ENCODE peak calls at places on chromosomes 16 and 17, in ten cellular contexts. G is CD8-positive, alpha-beta memory T cell; I is prostate gland; J is heart right ventricle; P is thyroid gland; U is effector memory CD4-positive, alpha-beta T cell; M is trophoblast cell; Q is mucosa of descending colon; C is osteoblast; R is A549. H is an unnamed sample. For H3K4me1, the result is how much of the 10 kb centered on the place peaks cover.

GRCh38 chr17:78422872-78423588 is 44.6 kb downstream of the PGS1 start:
- DNase-seq in I (no peak), R (no peak), U (no peak), Q (no peak), J (no peak), G (no peak), C (no peak), P (no peak), M (no peak), H (no peak)

GRCh38 chr17:76515291-76515949 is 14.2 kb upstream of the RHBDF2 start:
- DNase-seq in J (peak), R (no peak), M (peak), P (peak), C (peak), U (peak), Q (peak), I (peak), G (peak), H (no peak)

GRCh38 chr16:1538804-1539520 is 5.5 kb downstream of the TMEM204 start:
- DNase-seq in P (no peak), U (no peak), Q (no peak), R (no peak), C (peak), J (no peak), M (no peak), I (no peak), G (peak), H (peak)

GRCh38 chr16:56833243-56833970 is 31.6 kb upstream of the SLC12A3 start:
- DNase-seq in R (no peak), U (no peak), Q (no peak), G (no peak), P (no peak), M (no peak), C (no peak), J (no peak), I (no peak), H (no peak)

GRCh38 chr16:19659554-19659953 is 58.5 kb downstream of the KNOP1 start:
- DNase-seq in C (no peak), I (no peak), R (no peak), U (no peak), J (no peak), M (no peak), Q (peak), G (no peak), P (no peak), H (no peak)

GRCh38 chr16:9199312-9199711 is 107.9 kb downstream of the HAPSTR1 start:
- DNase-seq in G (no peak), C (no peak), M (no peak), U (no peak), R (no peak), P (no peak), J (peak), I (no peak), Q (no peak), H (no peak)

GRCh38 chr17:43984521-43984920 is 19.9 kb upstream of the NAGS start:
- DNase-seq in I (no peak), J (no peak), G (no peak), M (no peak), P (no peak), C (no peak), U (no peak), Q (no peak), R (no peak), H (no peak)

GRCh38 chr17:28173801-28174200 is 131.3 kb downstream of the NLK start:
- DNase-seq in R (no peak), P (no peak), M (no peak), U (no peak), I (no peak), J (no peak), G (no peak), Q (no peak), C (no peak), H (no peak)

GRCh38 chr17:56939869-56940484 is 20.9 kb downstream of the COIL start:
- DNase-seq in G (no peak), J (no peak), C (peak), Q (no peak), R (peak), I (no peak), P (no peak), U (no peak), M (peak), H (no peak)

GRCh38 chr17:42677012-42677857 is 441 bp upstream of the PLEKHH3 start:
- DNase-seq in M (peak), C (peak), J (peak), R (peak), U (peak), G (peak), I (peak), Q (peak), P (peak), H (peak)

GRCh38 chr17:42675348-42675983 is 1.3 kb downstream of the PLEKHH3 start:
- DNase-seq in Q (no peak), I (peak), J (peak), R (no peak), G (no peak), C (peak), P (peak), U (no peak), M (no peak), H (peak)

GRCh38 chr17:42676424-42677011 is at the start of gene PLEKHH3:
- DNase-seq in Q (no peak), G (peak), R (no peak), I (no peak), U (no peak), J (no peak), M (no peak), C (no peak), P (no peak), H (no peak)

GRCh38 chr17:42674755-42675347 is 1.9 kb downstream of the PLEKHH3 start:
- DNase-seq in Q (no peak), R (no peak), M (no peak), G (no peak), U (no peak), J (peak), C (peak), P (peak), I (peak), H (no peak)

DNA sequence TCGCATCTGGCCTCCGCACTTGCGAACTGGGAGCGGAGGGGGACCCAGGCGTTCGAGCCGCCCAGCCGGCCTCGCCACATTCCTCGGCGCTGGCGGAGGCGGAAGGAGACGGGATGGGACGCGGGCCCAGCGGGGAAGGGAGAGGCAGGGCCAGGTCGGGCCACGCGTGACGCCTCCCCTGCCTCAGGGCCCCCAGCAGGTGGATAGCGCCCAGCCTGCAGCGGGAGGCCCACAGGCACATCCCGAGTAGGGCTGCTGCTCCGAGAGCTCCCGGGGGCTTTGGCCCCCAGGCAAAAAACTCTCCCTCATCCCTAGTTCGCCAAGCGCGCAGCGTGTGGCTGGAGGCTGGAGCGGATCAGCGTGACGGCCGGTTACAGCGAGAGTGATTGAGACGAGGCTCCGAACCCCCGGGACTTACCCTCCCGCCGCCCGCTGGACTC is 790 bp downstream of the PLEKHH3 start:
- DNase-seq in U (no peak), M (peak), J (peak), I (peak), G (no peak), R (peak), Q (peak), P (peak), C (peak), H (peak)
- H3K4me1 ChIP-seq in U (half or more), M (under half), J (half or more), I (under half), G (half or more), R (under half), Q (half or more), P (under half), C (under half), H (half or more)

GRCh38 chr17:80792373-80792781 is 199.3 kb upstream of the CHMP6 start:
- DNase-seq in C (no peak), I (no peak), Q (no peak), G (no peak), P (no peak), J (no peak), U (no peak), R (peak), M (no peak), H (no peak)

GRCh38 chr17:80795090-80795609 is 196.5 kb upstream of the CHMP6 start:
- DNase-seq in Q (no peak), C (no peak), P (no peak), M (no peak), G (no peak), I (no peak), J (no peak), U (no peak), R (no peak), H (no peak)

GRCh38 chr17:80793421-80793820 is 198.2 kb upstream of the CHMP6 start:
- DNase-seq in Q (no peak), U (no peak), R (no peak), P (no peak), M (no peak), G (no peak), C (no peak), J (no peak), I (no peak), H (no peak)

GRCh38 chr17:80794281-80795089 is 197.2 kb upstream of the CHMP6 start:
- DNase-seq in I (no peak), Q (no peak), G (no peak), P (no peak), M (no peak), R (no peak), U (no peak), C (no peak), J (no peak), H (no peak)

GRCh38 chr17:80793851-80794267 is 197.8 kb upstream of the CHMP6 start:
- DNase-seq in Q (no peak), M (no peak), R (no peak), I (no peak), J (no peak), G (no peak), P (no peak), C (peak), U (no peak), H (no peak)
- H3K4me1 ChIP-seq in Q (under half), M (under half), R (half or more), I (under half), J (under half), G (under half), P (under half), C (under half), U (under half), H (under half)

DNA sequence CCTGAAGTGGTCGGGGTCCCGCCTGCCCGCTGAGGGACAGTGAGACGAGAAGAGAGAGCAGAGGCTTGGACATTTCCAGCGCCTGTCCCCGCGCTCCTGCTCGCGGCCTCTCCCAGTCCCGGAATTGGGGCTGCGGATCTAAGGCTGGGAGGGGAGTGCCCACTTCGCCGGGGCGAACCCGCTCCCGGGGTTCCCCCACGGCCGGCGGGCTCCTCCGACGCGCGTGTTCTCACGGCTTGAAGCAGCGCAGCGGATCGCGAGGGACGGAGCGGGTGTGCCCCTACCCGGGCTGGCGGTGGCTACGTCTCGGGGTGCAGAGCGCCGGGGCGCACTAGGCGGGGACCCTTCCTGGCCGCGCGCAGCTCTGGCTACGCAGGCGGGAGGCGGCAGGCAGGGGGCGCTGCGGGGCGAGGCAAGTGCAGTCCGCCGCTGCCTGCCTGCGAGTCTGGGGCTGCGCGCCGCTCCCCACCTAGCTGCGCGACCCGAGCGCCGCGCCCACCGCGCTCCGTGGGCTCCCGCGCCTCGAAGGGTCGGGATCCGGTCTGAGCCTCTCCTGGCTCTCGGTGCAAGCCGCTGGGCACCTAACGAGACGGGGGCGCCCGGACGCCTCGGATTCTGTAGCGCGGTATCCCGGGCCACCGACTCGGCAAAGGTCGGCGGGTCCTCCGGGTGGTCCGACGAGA is 1.2 kb downstream of the NGFR start:
- DNase-seq in Q (peak), R (peak), U (peak), M (peak), J (peak), G (peak), C (peak), P (peak), I (peak), H (peak)
- H3K4me1 ChIP-seq in Q (under half), R (under half), U (under half), M (under half), J (under half), G (under half), C (under half), P (under half), I (under half), H (under half)

GRCh38 chr17:58047751-58048150 is 35.5 kb upstream of the DYNLL2 start:
- DNase-seq in I (no peak), P (no peak), R (no peak), M (no peak), Q (no peak), C (peak), G (no peak), J (no peak), U (no peak), H (no peak)
- H3K4me1 ChIP-seq in I (under half), P (under half), R (under half), M (under half), Q (under half), C (under half), G (under half), J (under half), U (under half), H (under half)

DNA sequence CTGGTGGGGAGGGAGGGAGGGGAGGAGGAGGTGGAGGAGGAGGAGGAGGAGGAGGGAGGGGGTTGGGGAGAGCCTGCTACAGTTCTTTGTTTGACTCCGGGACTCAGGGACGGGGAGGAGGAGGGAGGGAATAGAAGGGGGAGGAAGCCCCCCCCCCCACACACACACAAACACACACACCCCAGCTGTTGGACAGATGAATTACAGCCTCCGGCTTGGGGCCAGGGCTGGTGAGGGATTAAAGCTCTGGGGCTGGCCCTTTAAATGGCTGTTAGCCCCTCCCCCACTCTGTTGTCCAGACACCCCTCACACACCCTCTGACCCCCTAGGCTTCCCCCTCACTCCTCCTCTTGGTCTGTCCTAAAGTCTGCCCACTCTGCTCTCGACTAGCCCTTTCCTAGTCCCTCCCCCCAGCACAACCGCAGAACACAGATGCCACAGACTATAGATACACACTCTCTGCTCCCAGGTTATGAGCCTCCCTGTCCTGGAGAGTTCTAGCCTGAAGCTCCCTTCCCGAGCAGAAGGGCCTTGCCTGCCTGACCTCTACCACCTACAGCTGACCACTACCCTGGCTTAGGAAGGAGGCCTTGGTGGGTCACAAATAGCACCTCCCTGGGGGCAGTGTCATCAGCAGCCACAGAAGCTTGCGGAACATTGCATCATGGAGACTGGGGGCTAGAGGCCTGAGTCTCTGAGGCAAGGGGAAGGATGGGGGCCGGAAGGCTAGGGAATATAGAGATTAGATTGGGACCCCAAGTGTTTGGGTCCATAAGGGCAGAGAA is 4.5 kb downstream of the KDM6B start:
- DNase-seq in J (no peak), P (peak), I (no peak), G (no peak), Q (peak), M (peak), C (no peak), U (no peak), R (no peak), H (no peak)
- H3K4me1 ChIP-seq in J (under half), P (under half), I (under half), G (half or more), Q (half or more), M (under half), C (under half), U (half or more), R (under half), H (half or more)

DNA sequence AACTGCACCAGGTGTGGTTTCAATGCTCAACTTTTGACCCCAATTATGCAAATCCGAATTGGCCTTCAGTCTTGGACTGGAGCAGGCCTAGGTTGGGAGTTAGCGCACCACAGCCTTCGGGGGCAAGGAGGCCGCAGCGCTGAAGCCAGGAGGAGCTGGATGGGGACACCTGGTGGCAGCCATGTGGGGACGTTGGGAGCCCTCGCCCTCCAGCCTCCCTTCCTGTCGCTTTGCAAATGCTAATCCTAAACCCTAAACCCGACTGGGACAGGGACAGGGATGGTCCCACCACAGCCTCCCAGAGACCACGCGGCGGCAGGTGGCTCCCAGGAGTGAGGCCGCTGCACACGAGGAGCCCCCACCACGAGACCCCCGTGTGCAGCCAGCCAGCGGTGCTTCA is 58.7 kb downstream of the KLHDC4 start:
- DNase-seq in U (no peak), M (no peak), R (no peak), I (no peak), C (no peak), P (no peak), Q (no peak), J (no peak), G (no peak), H (peak)
- H3K4me1 ChIP-seq in U (under half), M (under half), R (under half), I (under half), C (under half), P (under half), Q (under half), J (under half), G (under half), H (under half)

GRCh38 chr16:89491238-89491869 is 993 bp upstream of the ANKRD11 start:
- DNase-seq in G (no peak), U (no peak), P (no peak), Q (no peak), C (peak), R (peak), M (peak), J (no peak), I (no peak), H (no peak)
- H3K4me1 ChIP-seq in G (under half), U (under half), P (under half), Q (under half), C (under half), R (under half), M (under half), J (under half), I (under half), H (under half)

GRCh38 chr16:81790277-81790676 is 11.2 kb downstream of the PLCG2 start:
- DNase-seq in R (no peak), U (no peak), P (no peak), I (no peak), M (no peak), J (no peak), C (no peak), Q (no peak), G (no peak), H (no peak)
- H3K4me1 ChIP-seq in R (under half), U (under half), P (under half), I (under half), M (under half), J (under half), C (under half), Q (under half), G (under half), H (under half)